ENCODE peak calls at places on chromosomes 2 and 18, in five cellular contexts. E is mammary epithelial cell, S is frontal cortex, G is adrenal gland, Q is left lobe of liver. P is an unnamed sample.

GRCh38 chr2:166375205-166375735 is 474 bp downstream of the SCN9A start:
- DNase-seq in E (no peak), S (no peak), G (no peak), Q (peak), P (no peak)

GRCh38 chr2:158495175-158495574 is 38.4 kb downstream of the PKP4 start:
- DNase-seq in Q (no peak), G (no peak), S (no peak), E (no peak), P (no peak)

GRCh38 chr18:8705280-8705940 is at the start of gene MTCL1:
- DNase-seq in G (no peak), Q (peak), E (peak), S (no peak), P (no peak)

GRCh38 chr18:74241426-74241825 is 50.3 kb downstream of the CYB5A start:
- DNase-seq in G (no peak), E (no peak), Q (no peak), S (no peak), P (no peak)

GRCh38 chr2:127591221-127591923 is 54.6 kb upstream of the GPR17 start:
- DNase-seq in G (peak), S (peak), Q (peak), E (peak), P (peak)

GRCh38 chr2:84924173-84925106 is 19.0 kb downstream of the TMSB10 start:
- DNase-seq in E (peak), S (no peak), G (no peak), Q (no peak), P (no peak)

GRCh38 chr2:169573974-169574299 is 272 bp upstream of the FASTKD1 start:
- DNase-seq in G (no peak), Q (no peak), S (no peak), E (peak), P (no peak)

GRCh38 chr18:22346968-22347611 is 70.6 kb downstream of the CTAGE1 start:
- DNase-seq in S (no peak), G (peak), E (no peak), Q (peak), P (no peak)

GRCh38 chr2:130791617-130791939 is 36.2 kb downstream of the AMER3 start:
- DNase-seq in Q (no peak), G (no peak), E (no peak), S (no peak), P (no peak)

GRCh38 chr2:26243643-26244478 is 571 bp downstream of the HADHA start:
- DNase-seq in E (peak), G (no peak), Q (no peak), S (no peak), P (no peak)

GRCh38 chr2:230124792-230125452 is 56.2 kb upstream of the SLC16A14 start:
- DNase-seq in G (peak), Q (no peak), E (no peak), S (no peak), P (no peak)

GRCh38 chr18:59846814-59847490 is 52.8 kb upstream of the PMAIP1 start:
- DNase-seq in E (peak), S (peak), G (no peak), Q (no peak), P (no peak)

GRCh38 chr2:67733517-67733916 is 329.3 kb downstream of the C1D start:
- DNase-seq in Q (peak), S (no peak), E (peak), G (peak), P (peak)

GRCh38 chr2:43609304-43609883 is 13.6 kb upstream of the THADA start:
- DNase-seq in E (peak), Q (no peak), S (peak), G (peak), P (peak)

GRCh38 chr18:46261799-46262198 is 157.6 kb downstream of the HAUS1 start:
- DNase-seq in E (peak), G (no peak), Q (no peak), S (no peak), P (no peak)

P was measured in amygdala.